ENCODE peak calls at places on chromosomes 5 and 9, in five cellular contexts. E is fibroblast of lung, O is gastrocnemius medialis, B is brain microvascular endothelial cell, Q is right atrium auricular region. D is an unnamed sample. For H3K36me3, the result is how much of the 10 kb centered on the place peaks cover.

GRCh38 chr5:109823597-109823996 is 133.9 kb downstream of the MAN2A1 start:
- DNase-seq in E (peak), O (no peak), B (peak), Q (no peak), D (no peak)

GRCh38 chr9:68732405-68733020 is 27.5 kb downstream of the PIP5K1B start:
- DNase-seq in E (no peak), O (no peak), B (no peak), Q (no peak), D (no peak)

GRCh38 chr9:82354260-82354659 is 365.7 kb downstream of the SPATA31D1 start:
- DNase-seq in E (peak), O (no peak), B (peak), Q (no peak), D (no peak)

GRCh38 chr9:708556-709432 is 132.7 kb upstream of the DMRT1 start:
- DNase-seq in E (no peak), O (no peak), B (no peak), Q (no peak), D (peak)

GRCh38 chr5:108749130-108749861 is 1.6 kb downstream of the FER start:
- DNase-seq in E (peak), O (no peak), B (no peak), Q (no peak), D (no peak)

GRCh38 chr5:179836225-179837019 is 15.7 kb downstream of the SQSTM1 start:
- DNase-seq in E (peak), O (peak), B (no peak), Q (no peak), D (no peak)

GRCh38 chr9:19028835-19029451 is 4.1 kb downstream of the SAXO1 start:
- DNase-seq in E (peak), O (no peak), B (peak), Q (no peak), D (no peak)

GRCh38 chr9:129609486-129610192 is 11.3 kb downstream of the C9orf50 start:
- DNase-seq in E (peak), O (no peak), B (peak), Q (no peak), D (no peak)

GRCh38 chr5:179969110-179969509 is 61.4 kb upstream of the TBC1D9B start:
- DNase-seq in E (no peak), O (no peak), B (no peak), Q (no peak), D (peak)

GRCh38 chr9:128607642-128608350 is 48.9 kb downstream of the DYNC2I2 start:
- DNase-seq in E (peak), O (peak), B (no peak), Q (peak), D (peak)

GRCh38 chr9:124410321-124410913 is 4.8 kb downstream of the PSMB7 start:
- DNase-seq in E (no peak), O (no peak), B (no peak), Q (no peak), D (no peak)

GRCh38 chr5:35082530-35082929 is 34.8 kb upstream of the AGXT2 start:
- DNase-seq in E (no peak), O (no peak), B (no peak), Q (no peak), D (no peak)

GRCh38 chr9:89328064-89328463 is 9.8 kb downstream of the SECISBP2 start:
- DNase-seq in E (peak), O (no peak), B (no peak), Q (no peak), D (no peak)

GRCh38 chr5:143374496-143375217 is 28.8 kb downstream of the NR3C1 start:
- DNase-seq in E (no peak), O (no peak), B (no peak), Q (no peak), D (no peak)

GRCh38 chr5:172417983-172418630 is 36.2 kb downstream of the SH3PXD2B start:
- DNase-seq in E (peak), O (peak), B (peak), Q (peak), D (peak)

GRCh38 chr5:159226451-159226850 is 17.1 kb upstream of the RNF145 start:
- DNase-seq in E (no peak), O (no peak), B (no peak), Q (no peak), D (no peak)

GRCh38 chr5:159227452-159227851 is 18.1 kb upstream of the RNF145 start:
- DNase-seq in E (no peak), O (no peak), B (no peak), Q (no peak), D (no peak)

GRCh38 chr5:159223469-159223868 is 14.1 kb upstream of the RNF145 start:
- DNase-seq in E (no peak), O (no peak), B (no peak), Q (no peak), D (no peak)

GRCh38 chr5:159220206-159220605 is 10.9 kb upstream of the RNF145 start:
- DNase-seq in E (no peak), O (no peak), B (no peak), Q (no peak), D (no peak)

DNA sequence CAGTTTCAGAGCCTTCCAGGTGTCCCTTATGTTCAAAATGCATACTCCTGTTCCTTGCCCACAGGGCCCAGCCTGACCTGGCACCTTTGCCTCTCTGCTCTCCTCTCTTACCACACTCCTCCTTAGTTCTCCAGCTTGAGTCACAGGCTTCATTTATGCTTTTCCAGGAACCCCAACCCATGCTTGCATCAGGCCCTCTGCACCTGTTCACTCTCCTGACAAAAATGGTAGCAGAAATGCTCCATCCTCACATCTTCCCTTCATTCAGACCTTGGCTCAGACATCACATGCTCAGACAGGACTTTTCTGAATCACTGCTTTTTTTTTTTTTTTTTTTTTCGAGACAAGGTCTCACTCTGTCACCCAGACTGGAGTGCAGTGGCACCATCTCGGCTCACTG is 15.1 kb upstream of the RNF145 start:
- DNase-seq in E (no peak), O (no peak), B (no peak), Q (no peak), D (no peak)
- H3K36me3 ChIP-seq in E (under half), O (under half), B (under half), Q (under half), D (under half)

DNA sequence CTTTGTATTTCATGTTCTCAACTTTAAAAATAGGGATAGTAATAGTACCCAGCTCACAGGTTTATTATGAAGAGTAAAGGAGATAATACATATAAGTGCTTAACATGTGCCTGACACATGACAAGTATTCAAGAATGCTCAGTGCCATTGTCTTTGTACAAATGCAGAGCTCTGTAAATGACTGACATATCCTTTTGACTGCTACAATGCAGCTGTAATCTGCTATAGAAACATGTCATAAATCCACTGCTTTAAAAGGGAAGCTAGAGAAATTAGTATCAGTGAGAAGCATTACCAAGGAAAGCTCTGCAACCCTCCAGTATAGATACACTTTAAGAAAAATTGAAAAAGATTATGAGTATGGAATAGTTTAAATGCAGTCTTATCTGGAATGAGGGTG is 18.0 kb downstream of the ERAP1 start:
- DNase-seq in E (no peak), O (no peak), B (no peak), Q (no peak), D (no peak)
- H3K36me3 ChIP-seq in E (under half), O (half or more), B (under half), Q (under half), D (under half)

GRCh38 chr5:66443462-66444130 is 152.6 kb upstream of the MAST4 start:
- DNase-seq in E (peak), O (no peak), B (no peak), Q (no peak), D (no peak)
- H3K36me3 ChIP-seq in E (under half), O (under half), B (under half), Q (under half), D (under half)

GRCh38 chr9:121858788-121859187 is 207.4 kb downstream of the DAB2IP start:
- DNase-seq in E (no peak), O (no peak), B (no peak), Q (peak), D (no peak)
- H3K36me3 ChIP-seq in E (under half), O (under half), B (under half), Q (under half), D (under half)

GRCh38 chr5:40827479-40827977 is 7.5 kb downstream of the RPL37 start:
- DNase-seq in E (no peak), O (no peak), B (no peak), Q (no peak), D (no peak)
- H3K36me3 ChIP-seq in E (under half), O (half or more), B (half or more), Q (half or more), D (under half)

DNA sequence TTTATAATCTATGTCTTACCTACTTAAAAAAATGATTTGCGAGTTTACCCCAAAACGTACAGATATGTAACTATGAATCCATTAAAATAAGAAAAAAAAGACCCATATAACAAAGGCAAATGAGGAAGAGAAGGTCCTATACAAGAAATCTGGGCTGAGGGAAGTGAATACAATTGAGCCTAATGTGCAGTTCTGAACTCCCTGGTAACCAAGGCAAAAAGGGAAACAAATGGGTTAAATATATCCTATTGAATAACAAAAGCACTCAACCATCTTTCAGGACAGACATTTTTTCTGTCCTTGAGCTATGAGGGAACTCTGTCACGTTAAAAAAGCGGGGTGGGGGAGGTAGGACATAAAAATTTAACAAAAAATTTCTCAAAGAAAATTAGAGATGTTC is 78.6 kb downstream of the PTPN3 start:
- DNase-seq in E (no peak), O (no peak), B (no peak), Q (no peak), D (no peak)
- H3K36me3 ChIP-seq in E (under half), O (under half), B (under half), Q (under half), D (under half)

GRCh38 chr9:16458696-16459420 is 411.6 kb downstream of the BNC2 start:
- DNase-seq in E (peak), O (no peak), B (no peak), Q (no peak), D (no peak)
- H3K36me3 ChIP-seq in E (under half), O (under half), B (under half), Q (under half), D (under half)

GRCh38 chr5:16756692-16757091 is 139.9 kb upstream of the RETREG1 start:
- DNase-seq in E (no peak), O (no peak), B (no peak), Q (no peak), D (no peak)
- H3K36me3 ChIP-seq in E (under half), O (under half), B (half or more), Q (under half), D (under half)

GRCh38 chr9:84001621-84002020 is 21.0 kb downstream of the RMI1 start:
- DNase-seq in E (no peak), O (no peak), B (no peak), Q (no peak), D (no peak)

GRCh38 chr9:83999141-83999918 is 18.7 kb downstream of the RMI1 start:
- DNase-seq in E (no peak), O (no peak), B (no peak), Q (no peak), D (no peak)

GRCh38 chr9:84002344-84002743 is 21.7 kb downstream of the RMI1 start:
- DNase-seq in E (peak), O (no peak), B (no peak), Q (no peak), D (no peak)

GRCh38 chr9:84003246-84003645 is 22.6 kb downstream of the RMI1 start:
- DNase-seq in E (no peak), O (no peak), B (no peak), Q (no peak), D (no peak)

DNA sequence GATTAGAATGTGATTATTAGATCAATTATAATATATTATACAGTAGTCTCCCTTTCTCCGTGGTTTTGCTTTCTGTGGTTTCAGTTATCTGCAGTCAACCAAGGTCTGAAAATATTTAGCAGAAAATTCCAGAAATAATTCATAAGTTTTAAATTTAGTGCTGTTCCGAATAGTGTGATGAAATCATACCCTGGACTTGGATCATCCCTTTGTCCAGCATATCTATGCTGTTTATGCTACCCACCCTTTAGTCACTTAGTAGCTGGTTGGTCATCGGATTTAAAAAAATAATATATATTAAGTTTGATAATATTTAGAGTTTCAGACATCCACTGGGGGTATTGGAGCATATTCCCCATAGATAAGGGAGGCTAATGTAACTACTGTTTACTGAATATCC is 19.6 kb downstream of the RMI1 start:
- DNase-seq in E (peak), O (no peak), B (no peak), Q (no peak), D (no peak)
- H3K36me3 ChIP-seq in E (under half), O (under half), B (under half), Q (under half), D (under half)

D was measured in right lobe of liver.